ENCODE peak calls at places on chromosomes 3 and 15, in ten cellular contexts. D, Z, L, W, K, O, U, I, X and C are unnamed samples.

GRCh38 chr3:157738441-157738840 is 235.2 kb upstream of the VEPH1 start:
- DNase-seq in D (no peak), Z (no peak), L (no peak), W (no peak), K (no peak), O (no peak), U (no peak), I (no peak), X (no peak), C (no peak)

GRCh38 chr3:165459924-165460540 is 263.8 kb upstream of the SLITRK3 start:
- DNase-seq in D (no peak), Z (no peak), L (no peak), W (no peak), K (no peak), O (no peak), U (no peak), I (no peak), X (no peak), C (no peak)

GRCh38 chr15:80339601-80340000 is 64.6 kb upstream of the ARNT2 start:
- DNase-seq in D (no peak), Z (no peak), L (no peak), W (no peak), K (no peak), O (no peak), U (no peak), I (no peak), X (no peak), C (no peak)

GRCh38 chr15:76346666-76347506 is 10.3 kb downstream of the ISL2 start:
- DNase-seq in D (peak), Z (no peak), L (peak), W (no peak), K (peak), O (peak), U (no peak), I (no peak), X (no peak), C (no peak)

GRCh38 chr15:88077249-88077810 is 179.2 kb downstream of the NTRK3 start:
- DNase-seq in D (no peak), Z (no peak), L (no peak), W (no peak), K (no peak), O (no peak), U (no peak), I (peak), X (no peak), C (no peak)

GRCh38 chr15:41417418-41417811 is 520 bp downstream of the RTF1 start:
- DNase-seq in D (no peak), Z (no peak), L (peak), W (peak), K (no peak), O (peak), U (peak), I (no peak), X (peak), C (no peak)

GRCh38 chr3:169841171-169841570 is 28.5 kb upstream of the LRRC34 start:
- DNase-seq in D (no peak), Z (no peak), L (no peak), W (peak), K (peak), O (no peak), U (no peak), I (no peak), X (no peak), C (no peak)

GRCh38 chr15:78695849-78696248 is 54.8 kb upstream of the CHRNB4 start:
- DNase-seq in D (no peak), Z (no peak), L (no peak), W (no peak), K (no peak), O (no peak), U (no peak), I (no peak), X (no peak), C (no peak)

GRCh38 chr3:148331111-148331818 is 366.4 kb upstream of the AGTR1 start:
- DNase-seq in D (no peak), Z (no peak), L (no peak), W (no peak), K (no peak), O (no peak), U (no peak), I (no peak), X (no peak), C (no peak)

GRCh38 chr3:4741404-4742307 is 237.6 kb upstream of the BHLHE40 start:
- DNase-seq in D (no peak), Z (no peak), L (no peak), W (peak), K (no peak), O (peak), U (no peak), I (peak), X (no peak), C (peak)